ENCODE peak calls at places on chromosomes 12 and 14, in nine cellular contexts. I is right lobe of liver, N is K562, C is upper lobe of left lung, W is A549, M is body of pancreas, R is gastrocnemius medialis, D is HCT116, Y is GM12878. S is an unnamed sample.

GRCh38 chr14:105060751-105061427 is 4.3 kb downstream of the GPR132 start:
- ATAC-seq in C (peak), M (no peak), W (no peak), Y (peak), I (peak), N (no peak), R (no peak), D (no peak), S (peak)

GRCh38 chr12:80670214-80670613 is 37.2 kb upstream of the MYF6 start:
- ATAC-seq in Y (no peak), D (no peak), W (no peak), C (no peak), N (no peak), M (no peak), R (no peak), I (no peak), S (no peak)

GRCh38 chr12:107405436-107405835 is 280.2 kb upstream of the PWP1 start:
- ATAC-seq in N (no peak), I (no peak), R (no peak), Y (no peak), W (no peak), C (no peak), M (no peak), D (peak), S (no peak)

GRCh38 chr12:28158353-28158752 is 31.9 kb upstream of the CCDC91 start:
- ATAC-seq in D (no peak), R (no peak), C (no peak), N (no peak), I (no peak), Y (no peak), M (no peak), W (no peak), S (no peak)

GRCh38 chr12:6791931-6792520 is 2.7 kb downstream of the CD4 start:
- ATAC-seq in R (no peak), C (no peak), Y (peak), D (no peak), M (no peak), I (peak), N (no peak), W (no peak), S (no peak)

GRCh38 chr12:28568083-28568482 is 377.8 kb downstream of the CCDC91 start:
- ATAC-seq in C (no peak), R (no peak), Y (no peak), D (no peak), W (peak), I (no peak), M (no peak), N (peak), S (no peak)

GRCh38 chr12:123696641-123697040 is 15.5 kb upstream of the ATP6V0A2 start:
- ATAC-seq in W (no peak), C (no peak), N (peak), M (peak), Y (no peak), I (no peak), D (no peak), R (no peak), S (no peak)

GRCh38 chr14:87705439-87705896 is 287.5 kb downstream of the GALC start:
- ATAC-seq in M (no peak), W (no peak), N (no peak), I (no peak), Y (no peak), R (peak), C (peak), D (no peak), S (no peak)

GRCh38 chr12:102010265-102010994 is 51.4 kb downstream of the WASHC3 start:
- ATAC-seq in M (no peak), C (peak), I (peak), D (no peak), Y (peak), N (no peak), R (no peak), W (no peak), S (no peak)

GRCh38 chr14:44988694-44989093 is 26.7 kb downstream of the TOGARAM1 start:
- ATAC-seq in R (peak), N (no peak), W (no peak), I (no peak), C (no peak), Y (no peak), D (no peak), M (no peak), S (no peak)

GRCh38 chr12:121522962-121523361 is 57.9 kb downstream of the KDM2B start:
- ATAC-seq in Y (peak), I (no peak), M (no peak), C (no peak), D (no peak), N (no peak), W (no peak), R (no peak), S (no peak)

GRCh38 chr14:33808187-33808586 is 142.7 kb downstream of the EGLN3 start:
- ATAC-seq in C (no peak), Y (no peak), N (no peak), W (no peak), D (no peak), M (no peak), R (no peak), I (no peak), S (no peak)

DNA sequence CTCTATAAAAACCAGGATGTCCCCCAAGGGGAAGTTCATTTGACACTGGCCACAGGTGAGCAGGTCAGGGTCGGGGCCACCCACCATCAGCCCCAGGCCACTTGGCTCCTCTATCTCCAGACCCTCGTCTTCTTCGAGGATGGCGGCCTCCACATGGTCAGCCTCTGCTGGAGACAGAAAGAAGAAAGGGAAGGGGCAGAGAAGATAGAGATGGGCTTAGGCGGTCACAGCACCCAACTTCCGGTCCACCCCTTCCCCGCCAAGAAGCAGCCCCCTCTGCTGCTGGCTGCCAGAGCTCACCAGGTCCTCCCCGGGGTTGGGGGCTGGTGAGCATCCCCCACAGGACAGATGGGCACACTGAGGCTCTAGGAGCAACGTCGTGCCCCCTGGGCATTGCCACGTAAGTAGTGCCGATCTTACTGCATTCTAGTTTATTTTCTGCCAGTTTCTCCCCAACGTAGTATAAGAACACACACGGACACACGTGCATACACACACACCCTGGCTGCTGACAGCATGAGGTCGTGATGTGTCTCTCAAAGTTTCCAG is 14.2 kb downstream of the BCL11B start:
- ATAC-seq in C (no peak), R (no peak), N (no peak), I (no peak), D (no peak), M (no peak), W (no peak), Y (no peak), S (no peak)
- H3K4me3 ChIP-seq in C (no peak), R (no peak), N (no peak), I (no peak), D (no peak), M (no peak), W (no peak), Y (no peak), S (no peak)

DNA sequence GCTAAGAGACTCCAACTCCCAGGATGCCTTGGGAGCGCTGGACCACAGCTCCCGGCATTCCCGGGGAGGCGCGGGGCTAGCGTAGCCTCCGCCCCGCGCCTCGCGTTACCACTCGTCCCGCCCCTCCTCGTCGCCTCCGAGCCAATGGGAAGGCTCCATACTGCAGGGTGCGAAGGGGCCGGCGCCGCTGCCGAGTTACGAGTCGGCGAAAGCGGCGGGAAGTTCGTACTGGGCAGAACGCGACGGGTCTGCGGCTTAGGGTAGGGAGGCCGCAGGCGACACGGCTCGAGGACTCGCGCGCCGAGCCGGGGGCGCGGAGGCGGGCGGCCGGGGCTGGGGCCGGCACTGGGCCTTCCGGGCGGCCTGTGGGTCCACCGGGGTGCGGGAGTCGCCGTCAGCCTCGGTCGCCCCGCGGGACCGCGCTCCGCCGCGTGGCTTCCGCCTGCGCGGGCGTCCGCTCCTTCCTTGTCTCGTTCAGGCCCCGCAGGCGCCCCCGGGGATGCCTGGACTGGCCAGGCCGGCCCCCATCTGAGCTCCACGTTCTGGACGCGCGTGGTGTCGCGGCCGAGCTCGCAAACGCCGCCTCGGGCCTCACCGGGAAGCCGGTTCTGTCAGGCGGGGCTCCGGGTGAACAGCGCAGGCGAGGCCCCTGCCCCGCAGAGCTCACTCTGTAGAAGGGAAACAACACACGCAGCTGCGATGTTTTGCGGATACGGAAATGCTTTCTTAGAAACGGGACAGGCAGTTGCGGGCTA is at the start of gene VRK1:
- ATAC-seq in C (peak), M (peak), W (peak), D (peak), I (peak), R (peak), N (peak), Y (peak), S (peak)
- TF ChIP-seq POLR2A in C (no peak), M (no peak), W (peak), D (no peak), I (no peak), R (no peak), N (peak), Y (peak), S (no peak)

GRCh38 chr12:111791507-111791906 is 24.8 kb downstream of the ALDH2 start:
- ATAC-seq in I (peak), N (no peak), D (no peak), R (no peak), W (no peak), M (no peak), C (peak), Y (no peak), S (no peak)
- H3K4me3 ChIP-seq in I (no peak), N (no peak), D (no peak), R (no peak), W (no peak), M (no peak), C (no peak), Y (no peak), S (no peak)

DNA sequence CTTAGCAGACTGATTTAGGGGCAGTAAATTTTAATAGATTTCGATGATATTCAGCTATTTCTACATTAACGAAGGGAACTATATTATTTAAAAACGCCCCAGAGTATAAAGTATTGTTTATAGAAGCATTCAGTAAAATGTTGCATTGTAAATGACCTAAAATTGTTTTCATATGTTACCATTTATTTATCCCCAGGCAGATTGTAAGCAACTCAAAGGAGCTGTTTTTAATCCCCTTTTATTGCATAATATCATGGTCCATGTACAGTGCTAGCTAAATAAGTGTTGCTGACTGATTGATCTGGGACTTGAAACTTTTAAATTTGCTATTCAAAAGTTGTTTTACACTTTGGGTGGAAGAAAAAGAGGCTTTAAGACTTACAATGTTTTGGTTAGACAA is 199.0 kb upstream of the SLC38A2 start:
- ATAC-seq in I (no peak), Y (no peak), W (no peak), R (no peak), D (no peak), M (no peak), C (no peak), N (no peak), S (no peak)
- TF ChIP-seq POLR2A in I (no peak), Y (no peak), W (no peak), R (no peak), D (no peak), M (no peak), C (no peak), N (no peak), S (no peak)

S was measured in gastroesophageal sphincter.